ENCODE peak calls at places on chromosomes 3 and 15, in five cellular contexts. S is GM12878, F is K562, C is HepG2, Q is upper lobe of left lung. H is an unnamed sample. For H3K27me3, the result is how much of the 10 kb centered on the place peaks cover.

GRCh38 chr3:4732974-4733373 is 239.8 kb downstream of the ITPR1 start:
- ATAC-seq in Q (no peak), C (no peak), S (no peak), F (no peak), H (no peak)

GRCh38 chr3:173513123-173513522 is 115.6 kb downstream of the NLGN1 start:
- ATAC-seq in S (peak), F (no peak), Q (no peak), C (no peak), H (no peak)

GRCh38 chr3:44877333-44877732 is 2.9 kb downstream of the TGM4 start:
- ATAC-seq in C (no peak), Q (no peak), F (no peak), S (no peak), H (no peak)

GRCh38 chr15:68344600-68344999 is 67.1 kb downstream of the FEM1B start:
- ATAC-seq in F (no peak), S (no peak), Q (no peak), C (no peak), H (no peak)

GRCh38 chr3:197912770-197913476 is 37.1 kb upstream of the RPL35A start:
- ATAC-seq in C (no peak), Q (no peak), F (no peak), S (no peak), H (no peak)

GRCh38 chr3:71647751-71648150 is 64.2 kb upstream of the FOXP1 start:
- ATAC-seq in S (no peak), F (no peak), Q (no peak), C (no peak), H (no peak)

GRCh38 chr3:189457201-189457607 is 174.0 kb upstream of the TP63 start:
- ATAC-seq in F (no peak), Q (no peak), S (no peak), C (no peak), H (no peak)

GRCh38 chr15:101201411-101202174 is 50.3 kb downstream of the CHSY1 start:
- ATAC-seq in F (peak), S (peak), Q (peak), C (no peak), H (peak)

GRCh38 chr3:11618897-11619296 is 24.8 kb downstream of the VGLL4 start:
- ATAC-seq in S (no peak), F (no peak), Q (no peak), C (peak), H (no peak)

GRCh38 chr3:63921741-63922482 is 9.7 kb upstream of the SCAANT1 start:
- ATAC-seq in F (no peak), S (peak), Q (no peak), C (no peak), H (no peak)

GRCh38 chr3:32297366-32297765 is 58.9 kb downstream of the CMTM8 start:
- ATAC-seq in C (no peak), S (no peak), F (peak), Q (no peak), H (no peak)

GRCh38 chr15:66907826-66908502 is 157.4 kb upstream of the SMAD3 start:
- ATAC-seq in F (peak), C (peak), S (peak), Q (peak), H (peak)

GRCh38 chr3:59131016-59131771 is 81.4 kb upstream of the CFAP20DC start:
- ATAC-seq in Q (no peak), S (no peak), C (no peak), F (no peak), H (no peak)

GRCh38 chr3:194450341-194450740 is 36.5 kb downstream of the ATP13A3 start:
- ATAC-seq in C (no peak), Q (no peak), F (no peak), S (no peak), H (no peak)

GRCh38 chr3:23041918-23042696 is 161.0 kb upstream of the UBE2E2 start:
- ATAC-seq in Q (peak), F (no peak), C (no peak), S (no peak), H (peak)

GRCh38 chr3:23035927-23036640 is 167.0 kb upstream of the UBE2E2 start:
- ATAC-seq in C (peak), Q (no peak), S (peak), F (no peak), H (no peak)

GRCh38 chr3:23036728-23037127 is 166.4 kb upstream of the UBE2E2 start:
- ATAC-seq in Q (no peak), F (no peak), C (no peak), S (peak), H (no peak)
- TF ChIP-seq EP300 in Q (no peak), F (no peak), C (no peak), S (no peak), H (no peak)

GRCh38 chr3:142298626-142299025 is 73.2 kb upstream of the GK5 start:
- ATAC-seq in C (no peak), S (no peak), F (no peak), Q (no peak), H (no peak)
- H3K27me3 ChIP-seq in C (under half), S (under half), F (under half), Q (under half), H (under half)

DNA sequence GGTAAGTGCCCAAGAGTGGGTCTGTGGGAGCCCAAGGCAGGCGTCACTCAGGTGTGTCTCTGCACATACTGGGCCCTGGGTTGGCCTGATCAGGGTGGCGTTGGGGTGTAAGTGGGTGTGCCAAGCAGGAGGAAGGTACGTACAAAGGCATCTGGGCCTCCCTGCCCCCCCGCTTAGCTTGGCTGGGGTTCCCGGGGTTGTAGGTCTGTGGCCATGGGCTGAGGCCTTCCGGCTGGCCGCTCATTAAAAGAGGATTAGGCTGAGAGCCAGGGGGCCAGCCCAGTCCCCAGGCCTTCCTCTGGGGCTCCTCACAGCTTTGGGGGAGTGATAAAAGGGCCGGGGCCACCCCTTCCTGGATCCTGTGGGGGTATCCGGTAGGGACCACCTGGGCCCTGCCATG is 13.3 kb downstream of the SEMA3F start:
- ATAC-seq in F (no peak), S (no peak), C (no peak), Q (no peak), H (peak)
- TF ChIP-seq EP300 in F (no peak), S (no peak), C (no peak), Q (no peak), H (no peak)

GRCh38 chr3:16769525-16769924 is 115.2 kb upstream of the PLCL2 start:
- ATAC-seq in C (no peak), F (no peak), Q (no peak), S (no peak), H (no peak)

GRCh38 chr3:16768956-16769355 is 115.8 kb upstream of the PLCL2 start:
- ATAC-seq in Q (no peak), C (no peak), F (no peak), S (no peak), H (no peak)

GRCh38 chr3:16770021-16770420 is 114.7 kb upstream of the PLCL2 start:
- ATAC-seq in S (no peak), C (no peak), Q (no peak), F (no peak), H (no peak)

GRCh38 chr3:16765661-16766060 is 119.1 kb upstream of the PLCL2 start:
- ATAC-seq in F (no peak), C (no peak), Q (no peak), S (peak), H (no peak)

GRCh38 chr3:16767006-16767405 is 117.7 kb upstream of the PLCL2 start:
- ATAC-seq in S (no peak), Q (no peak), F (no peak), C (no peak), H (no peak)
- H3K27me3 ChIP-seq in S (under half), Q (under half), F (under half), C (under half), H (under half)

GRCh38 chr15:34357653-34358052 is 9.3 kb downstream of the LPCAT4 start:
- ATAC-seq in S (no peak), F (peak), Q (no peak), C (no peak), H (no peak)
- TF ChIP-seq EP300 in S (no peak), F (no peak), Q (no peak), C (no peak), H (no peak)

DNA sequence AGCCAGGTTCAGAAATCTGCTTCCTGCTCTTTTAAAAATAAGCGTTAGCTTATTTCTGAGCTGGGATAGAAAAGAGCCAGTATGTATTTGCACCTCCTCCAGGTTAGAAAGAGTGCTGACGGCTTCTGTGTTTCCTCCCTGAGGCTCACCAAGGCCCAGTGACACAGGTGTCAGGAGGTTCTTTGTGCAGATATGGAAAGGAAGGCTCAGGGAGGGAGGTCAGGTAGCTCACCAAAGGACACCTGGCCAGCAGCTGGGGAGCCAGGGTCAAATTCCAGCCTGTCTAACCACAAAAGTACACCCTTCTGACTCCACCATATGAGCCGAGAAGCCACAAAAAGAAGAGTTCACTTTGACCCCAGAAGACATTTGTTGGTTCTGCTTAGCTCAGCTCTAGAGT is 201.0 kb upstream of the WNT5A start:
- ATAC-seq in Q (no peak), F (no peak), S (peak), C (no peak), H (no peak)
- H3K27me3 ChIP-seq in Q (under half), F (under half), S (under half), C (under half), H (under half)

GRCh38 chr15:99059010-99059981 is 45.6 kb upstream of the SYNM start:
- ATAC-seq in C (peak), S (peak), F (peak), Q (peak), H (peak)
- TF ChIP-seq EP300 in C (no peak), S (no peak), F (no peak), Q (no peak), H (no peak)